ENCODE peak calls at places on chromosome 2, in six cellular contexts. O is aorta; H is heart right ventricle; B is endothelial cell of umbilical vein; K is CD8-positive, alpha-beta T cell; I is lung. J is an unnamed sample.

GRCh38 chr2:168490015-168490874 is 34.2 kb downstream of the CERS6 start:
- DNase-seq in O (no peak), K (no peak), B (peak; percentile 46), I (no peak), H (no peak), J (peak; percentile 93)

GRCh38 chr2:3099860-3100234 is 277.8 kb downstream of the EIPR1 start:
- DNase-seq in B (no peak), O (no peak), K (no peak), H (no peak), I (no peak), J (no peak)

GRCh38 chr2:68512352-68512751 is 45.0 kb downstream of the APLF start:
- DNase-seq in B (no peak), I (no peak), K (no peak), H (no peak), O (no peak), J (no peak)

GRCh38 chr2:236166157-236166780 is 1.9 kb downstream of the GBX2 start:
- DNase-seq in B (no peak), H (no peak), K (no peak), I (no peak), O (no peak), J (no peak)

GRCh38 chr2:241768251-241768711 is 8.3 kb upstream of the GAL3ST2 start:
- DNase-seq in B (no peak), K (no peak), I (no peak), O (no peak), H (no peak), J (no peak)

GRCh38 chr2:20553580-20553979 is 97.3 kb downstream of the HS1BP3 start:
- DNase-seq in O (no peak), K (no peak), H (no peak), B (no peak), I (no peak), J (no peak)

GRCh38 chr2:187547353-187547979 is 6.8 kb downstream of the TFPI start:
- DNase-seq in B (peak; percentile 91), I (peak; percentile 51), O (peak; percentile 61), K (no peak), H (no peak), J (no peak)

GRCh38 chr2:122063716-122064115 is 308.3 kb downstream of the TSN start:
- DNase-seq in H (no peak), O (no peak), K (no peak), I (no peak), B (no peak), J (no peak)

GRCh38 chr2:170842785-170843184 is 26.1 kb downstream of the GAD1 start:
- DNase-seq in B (no peak), I (no peak), O (no peak), H (no peak), K (no peak), J (no peak)

GRCh38 chr2:218605438-218605837 is 2.3 kb upstream of the PLCD4 start:
- DNase-seq in O (no peak), B (peak; percentile 26), I (no peak), K (no peak), H (no peak), J (no peak)

GRCh38 chr2:110674620-110675555 is 3.0 kb downstream of the BUB1 start:
- DNase-seq in B (peak; percentile 62), I (no peak), H (no peak), K (no peak), O (peak; percentile 49), J (peak; percentile 95)
- H3K4me3 ChIP-seq in B (no peak overlapping the region), I (no peak overlapping the region), H (no peak overlapping the region), K (no peak overlapping the region), O (no peak overlapping the region), J (peak overlapping the region; percentile 40)

GRCh38 chr2:222884765-222885424 is 24.1 kb downstream of the ACSL3 start:
- DNase-seq in H (no peak), I (no peak), O (no peak), B (no peak), K (no peak), J (no peak)

GRCh38 chr2:222888716-222889115 is 27.9 kb downstream of the ACSL3 start:
- DNase-seq in H (no peak), O (no peak), I (no peak), B (no peak), K (no peak), J (no peak)

GRCh38 chr2:222883420-222883819 is 22.6 kb downstream of the ACSL3 start:
- DNase-seq in I (no peak), O (no peak), K (no peak), H (no peak), B (no peak), J (no peak)

GRCh38 chr2:222884114-222884764 is 23.4 kb downstream of the ACSL3 start:
- DNase-seq in K (no peak), B (no peak), O (no peak), I (no peak), H (no peak), J (no peak)

GRCh38 chr2:222887124-222887523 is 26.3 kb downstream of the ACSL3 start:
- DNase-seq in H (no peak), K (no peak), I (no peak), O (no peak), B (no peak), J (no peak)
- H3K4me3 ChIP-seq in H (no peak overlapping the region), K (no peak overlapping the region), I (no peak overlapping the region), O (no peak overlapping the region), B (no peak overlapping the region), J (no peak overlapping the region)

GRCh38 chr2:128261245-128262128 is 57.2 kb downstream of the HS6ST1 start:
- DNase-seq in K (no peak), O (no peak), B (no peak), I (no peak), H (no peak), J (no peak)
- H3K4me3 ChIP-seq in K (no peak overlapping the region), O (no peak overlapping the region), B (no peak overlapping the region), I (no peak overlapping the region), H (no peak overlapping the region), J (no peak overlapping the region)

GRCh38 chr2:24047703-24048033 is 477 bp upstream of the WDCP start:
- DNase-seq in B (no peak), K (no peak), I (no peak), O (no peak), H (no peak), J (no peak)

GRCh38 chr2:24048662-24049484 is 668 bp upstream of the FKBP1B start:
- DNase-seq in O (no peak), B (no peak), H (no peak), K (no peak), I (no peak), J (no peak)

GRCh38 chr2:24046599-24046929 is 627 bp downstream of the WDCP start:
- DNase-seq in O (no peak), H (no peak), K (no peak), B (peak; percentile 10), I (no peak), J (no peak)

GRCh38 chr2:24046930-24047702 is at the start of gene WDCP:
- DNase-seq in B (peak; percentile 99), I (peak; percentile 97), H (peak; percentile 89), K (peak; percentile 81), O (peak; percentile 97), J (peak; percentile 99)

GRCh38 chr2:24045511-24046508 is 1.4 kb downstream of the WDCP start:
- DNase-seq in H (no peak), K (no peak), B (no peak), I (no peak), O (no peak), J (no peak)
- H3K4me3 ChIP-seq in H (no peak overlapping the region), K (no peak overlapping the region), B (no peak overlapping the region), I (no peak overlapping the region), O (no peak overlapping the region), J (peak overlapping the region; percentile 93)